ENCODE peak calls at places on chromosomes 13 and 19, in ten cellular contexts. C is stimulated activated CD8-positive, alpha-beta memory T cell treated with anti-CD3 and anti-CD28 coated beads, Interleukin-7, amount 100 ng/mL, for 1 hour; N is left ventricle myocardium superior; Z is anterior cingulate cortex; A is RCC 7860; T is AG04450; D is AG10803; J is activated gamma-delta T cell; F is stimulated activated CD4-positive, alpha-beta T cell treated with anti-CD3 and anti-CD28 coated beads, Interleukin-12 subunit alpha, Interleukin-12 subunit beta, amount 100 ng/mL, for 24 hours; I is GM23248. Q is an unnamed sample.

GRCh38 chr13:45242070-45242469 is 41.2 kb upstream of the KCTD4 start:
- DNase-seq in D (peak), J (no peak), A (no peak), N (no peak), F (no peak), I (peak), C (no peak), T (no peak), Z (no peak), Q (peak)

GRCh38 chr13:48268019-48268418 is 35.0 kb downstream of the ITM2B start:
- DNase-seq in Z (no peak), J (no peak), C (no peak), N (no peak), I (no peak), F (no peak), A (no peak), T (no peak), D (no peak), Q (no peak)

GRCh38 chr13:109869312-109870237 is 83.2 kb upstream of the IRS2 start:
- DNase-seq in J (no peak), N (peak), T (peak), D (peak), A (peak), Z (peak), C (no peak), I (peak), F (no peak), Q (peak)

GRCh38 chr19:30165228-30165813 is 206.9 kb upstream of the ZNF536 start:
- DNase-seq in N (no peak), I (no peak), Z (no peak), A (no peak), F (no peak), C (no peak), D (no peak), J (no peak), T (no peak), Q (no peak)

GRCh38 chr13:100464006-100464405 is 124.6 kb downstream of the GGACT start:
- DNase-seq in J (no peak), Z (no peak), A (no peak), C (no peak), D (peak), F (no peak), T (no peak), N (no peak), I (no peak), Q (peak)

GRCh38 chr13:114152831-114153371 is 20.5 kb upstream of the RASA3 start:
- DNase-seq in A (no peak), C (no peak), N (no peak), F (no peak), Z (no peak), I (peak), T (no peak), D (peak), J (no peak), Q (peak)

GRCh38 chr13:99657848-99658265 is 156.6 kb downstream of the TM9SF2 start:
- DNase-seq in N (peak), F (no peak), A (no peak), J (peak), T (no peak), Z (no peak), C (no peak), D (peak), I (peak), Q (peak)

GRCh38 chr13:110625771-110626321 is 10.5 kb downstream of the NAXD start:
- DNase-seq in C (no peak), Z (no peak), F (no peak), T (no peak), D (no peak), I (no peak), N (no peak), J (no peak), A (no peak), Q (no peak)

GRCh38 chr19:2253106-2254051 is 2.8 kb downstream of the JSRP1 start:
- DNase-seq in F (no peak), Z (no peak), N (no peak), D (no peak), A (no peak), T (no peak), I (no peak), C (no peak), J (no peak), Q (no peak)

GRCh38 chr19:5128251-5128931 is 159.5 kb downstream of the KDM4B start:
- DNase-seq in F (no peak), C (no peak), J (no peak), T (peak), I (peak), D (peak), N (peak), Z (no peak), A (no peak), Q (peak)

GRCh38 chr13:41052441-41052840 is 8.9 kb upstream of the WBP4 start:
- DNase-seq in J (no peak), D (no peak), Z (no peak), I (peak), N (no peak), A (no peak), F (no peak), T (no peak), C (no peak), Q (no peak)

GRCh38 chr13:69553976-69554375 is 553.6 kb upstream of the ATXN8OS start:
- DNase-seq in J (no peak), T (no peak), Z (no peak), F (no peak), C (no peak), I (no peak), D (no peak), A (no peak), N (no peak), Q (no peak)

GRCh38 chr19:11843741-11844140 is 4.8 kb upstream of the ZNF439 start:
- DNase-seq in D (peak), N (no peak), Z (no peak), F (no peak), A (no peak), I (peak), C (no peak), J (no peak), T (no peak), Q (no peak)

GRCh38 chr19:5681446-5682292 is 842 bp downstream of the HSD11B1L start:
- DNase-seq in D (no peak), F (no peak), I (no peak), A (no peak), C (no peak), Z (no peak), J (no peak), T (no peak), N (no peak), Q (no peak)

GRCh38 chr13:24854311-24854710 is 90.3 kb downstream of the RNF17 start:
- DNase-seq in Z (no peak), J (no peak), A (no peak), C (no peak), F (no peak), T (no peak), D (peak), N (no peak), I (no peak), Q (peak)

GRCh38 chr13:112448621-112449544 is 72.7 kb downstream of the SPACA7 start:
- DNase-seq in I (no peak), A (no peak), F (no peak), N (no peak), Z (no peak), D (no peak), T (no peak), C (no peak), J (no peak), Q (no peak)

GRCh38 chr19:48961673-48962028 is 3.5 kb upstream of the FTL start:
- DNase-seq in J (no peak), D (no peak), I (no peak), C (no peak), T (no peak), A (no peak), N (no peak), Z (no peak), F (no peak), Q (no peak)

GRCh38 chr19:7545904-7546303 is 10.4 kb downstream of the PNPLA6 start:
- DNase-seq in I (no peak), Z (no peak), T (no peak), A (no peak), J (no peak), F (no peak), N (no peak), D (no peak), C (no peak), Q (no peak)

GRCh38 chr13:109666656-109667448 is 119.5 kb downstream of the IRS2 start:
- DNase-seq in Z (no peak), D (peak), T (no peak), N (no peak), I (peak), A (peak), C (no peak), F (no peak), J (no peak), Q (no peak)

GRCh38 chr13:28530729-28531194 is 35.8 kb upstream of the FLT1 start:
- DNase-seq in T (no peak), A (no peak), J (no peak), C (no peak), D (peak), N (no peak), F (no peak), Z (no peak), I (peak), Q (peak)

GRCh38 chr13:53068841-53069520 is 40.4 kb downstream of the OLFM4 start:
- DNase-seq in N (no peak), J (no peak), D (no peak), A (no peak), F (no peak), Z (no peak), T (no peak), I (no peak), C (no peak), Q (no peak)

GRCh38 chr19:40542197-40542859 is 34.3 kb upstream of the SHKBP1 start:
- DNase-seq in J (no peak), Z (no peak), C (no peak), F (no peak), N (peak), T (peak), D (peak), A (no peak), I (peak), Q (peak)

GRCh38 chr13:113646921-113647340 is 11.1 kb downstream of the ATP4B start:
- DNase-seq in J (no peak), Z (no peak), N (no peak), C (no peak), I (no peak), A (no peak), T (no peak), D (no peak), F (no peak), Q (no peak)

GRCh38 chr13:37715606-37716015 is 117.0 kb upstream of the POSTN start:
- DNase-seq in D (no peak), I (peak), F (no peak), T (peak), C (no peak), N (no peak), A (peak), Z (no peak), J (no peak), Q (peak)

GRCh38 chr13:114068723-114069322 is 63.6 kb downstream of the RASA3 start:
- DNase-seq in F (no peak), A (no peak), T (peak), Z (no peak), C (no peak), N (peak), D (peak), I (peak), J (no peak), Q (peak)

GRCh38 chr19:50333737-50334617 is 4.8 kb upstream of the KCNC3 start:
- DNase-seq in N (peak), Z (peak), I (peak), A (no peak), C (peak), J (peak), D (no peak), F (peak), T (peak), Q (no peak)

Q was measured in fibroblast of the aortic adventitia.